ENCODE peak calls at places on chromosomes 2 and 18, in six cellular contexts. D is HuH-7; T is fibroblast of lung; S is naive B cell; I is activated naive CD8-positive, alpha-beta T cell treated with anti-CD3 and anti-CD28 coated beads, Interleukin-2, amount 10 ng/mL, durations not matched to agents 7 days and 5 days; E is spleen. C is an unnamed sample.

GRCh38 chr2:1654696-1655374 is 89.5 kb downstream of the PXDN start:
- DNase-seq in S (no peak), I (no peak), E (peak; percentile 35), D (no peak), T (no peak), C (no peak)

GRCh38 chr2:221289389-221289788 is 282.7 kb downstream of the EPHA4 start:
- DNase-seq in E (no peak), T (peak; percentile 60), S (no peak), D (no peak), I (no peak), C (no peak)

GRCh38 chr18:58793361-58793760 is 71.3 kb upstream of the ZNF532 start:
- DNase-seq in D (no peak), T (peak; percentile 92), S (no peak), E (no peak), I (no peak), C (no peak)

GRCh38 chr18:22609642-22610041 is 191.9 kb upstream of the CTAGE1 start:
- DNase-seq in S (no peak), E (no peak), I (no peak), D (peak; percentile 30), T (peak; percentile 63), C (peak; percentile 32)

GRCh38 chr2:234293973-234294372 is 202.9 kb downstream of the ARL4C start:
- DNase-seq in T (no peak), E (no peak), D (no peak), S (no peak), I (no peak), C (no peak)

GRCh38 chr18:39302481-39302880 is 1736.9 kb upstream of the CELF4 start:
- DNase-seq in I (no peak), T (no peak), D (no peak), E (no peak), S (no peak), C (no peak)

GRCh38 chr2:187139469-187139868 is 290.5 kb upstream of the ZSWIM2 start:
- DNase-seq in S (no peak), I (no peak), E (no peak), T (no peak), D (no peak), C (no peak)

GRCh38 chr18:25880441-25880840 is 210.0 kb downstream of the SS18 start:
- DNase-seq in T (no peak), I (no peak), D (no peak), S (no peak), E (no peak), C (no peak)

GRCh38 chr2:239114119-239114581 is 266.3 kb downstream of the TWIST2 start:
- DNase-seq in T (peak; percentile 48), S (no peak), E (no peak), I (no peak), D (no peak), C (peak; percentile 28)

GRCh38 chr2:175823291-175824073 is 178.6 kb downstream of the LNPK start:
- DNase-seq in E (no peak), S (no peak), I (no peak), D (no peak), T (peak; percentile 72), C (no peak)

GRCh38 chr2:75729861-75730260 is 19.1 kb upstream of the GCFC2 start:
- DNase-seq in T (no peak), S (no peak), I (no peak), D (no peak), E (no peak), C (peak; percentile 12)

GRCh38 chr18:53991202-53991601 is 233.3 kb downstream of the MBD2 start:
- DNase-seq in D (no peak), I (no peak), T (peak; percentile 85), S (no peak), E (no peak), C (peak; percentile 17)

GRCh38 chr2:25165992-25166618 is 2.3 kb downstream of the POMC start:
- DNase-seq in T (peak; percentile 6), I (peak; percentile 59), D (peak; percentile 59), S (peak; percentile 85), E (peak; percentile 92), C (peak; percentile 29)

GRCh38 chr2:169080250-169081035 is 11.1 kb downstream of the DHRS9 start:
- DNase-seq in S (peak; percentile 25), I (no peak), E (peak; percentile 72), D (no peak), T (peak; percentile 56), C (no peak)

GRCh38 chr2:173571021-173571821 is 216.5 kb downstream of the CDCA7 start:
- DNase-seq in E (no peak), D (peak; percentile 22), S (no peak), I (no peak), T (peak; percentile 35), C (peak; percentile 67)

GRCh38 chr18:2709316-2709715 is 53.8 kb downstream of the SMCHD1 start:
- DNase-seq in I (no peak), T (peak; percentile 13), S (no peak), E (no peak), D (no peak), C (no peak)

GRCh38 chr2:44805391-44805790 is 136.1 kb upstream of the SIX3 start:
- DNase-seq in S (no peak), T (no peak), I (no peak), D (no peak), E (no peak), C (no peak)

GRCh38 chr2:217617496-217618085 is 385.2 kb downstream of the TNS1 start:
- DNase-seq in E (no peak), T (peak; percentile 24), S (no peak), I (no peak), D (no peak), C (no peak)

GRCh38 chr2:240296104-240296406 is 139.4 kb upstream of the GPC1 start:
- DNase-seq in D (no peak), E (no peak), I (no peak), T (no peak), S (no peak), C (no peak)

GRCh38 chr18:44839239-44839666 is 158.6 kb downstream of the SETBP1 start:
- DNase-seq in D (no peak), T (peak; percentile 77), E (peak; percentile 93), I (peak; percentile 64), S (peak; percentile 60), C (peak; percentile 38)

GRCh38 chr2:196441527-196441926 is 198.0 kb upstream of the CCDC150 start:
- DNase-seq in T (no peak), E (no peak), S (no peak), D (no peak), I (no peak), C (no peak)

GRCh38 chr2:182593394-182593707 is 122.7 kb upstream of the DNAJC10 start:
- DNase-seq in D (no peak), S (no peak), T (peak; percentile 88), E (no peak), I (no peak), C (no peak)

GRCh38 chr18:28174181-28174906 is 2.6 kb downstream of the CDH2 start:
- DNase-seq in I (no peak), E (no peak), S (no peak), T (peak; percentile 26), D (peak; percentile 22), C (no peak)

GRCh38 chr2:54224997-54225396 is 31.0 kb downstream of the TSPYL6 start:
- DNase-seq in E (no peak), D (no peak), I (no peak), T (no peak), S (no peak), C (no peak)

GRCh38 chr2:23298551-23298950 is 86.4 kb upstream of the KLHL29 start:
- DNase-seq in D (no peak), E (no peak), T (no peak), S (no peak), I (no peak), C (no peak)

GRCh38 chr2:172962824-172963223 is 112.8 kb upstream of the MAP3K20 start:
- DNase-seq in T (peak; percentile 58), D (no peak), S (no peak), E (no peak), I (no peak), C (no peak)

GRCh38 chr2:175871331-175871730 is 130.7 kb downstream of the LNPK start:
- DNase-seq in I (no peak), T (peak; percentile 45), S (no peak), D (no peak), E (no peak), C (no peak)

GRCh38 chr18:8705280-8705940 is at the start of gene MTCL1:
- DNase-seq in E (peak; percentile 87), S (peak; percentile 24), T (peak; percentile 56), I (peak; percentile 64), D (peak; percentile 83), C (no peak)

GRCh38 chr2:237697586-237698337 is 70.4 kb downstream of the LRRFIP1 start:
- DNase-seq in E (peak; percentile 80), D (no peak), I (no peak), S (no peak), T (peak; percentile 67), C (no peak)

GRCh38 chr2:231425291-231425810 is 29.8 kb downstream of the B3GNT7 start:
- DNase-seq in D (no peak), I (no peak), E (peak; percentile 52), S (no peak), T (no peak), C (no peak)

GRCh38 chr2:158912122-158912521 is 56.3 kb upstream of the TANC1 start:
- DNase-seq in I (no peak), S (no peak), E (no peak), T (no peak), D (no peak), C (no peak)

GRCh38 chr2:205051417-205051816 is 506.1 kb downstream of the PARD3B start:
- DNase-seq in T (no peak), S (no peak), D (no peak), E (no peak), I (no peak), C (no peak)

C was measured in hepatocyte.